ENCODE peak calls at places on chromosome 16, in eight cellular contexts. C, G, A, D, I, N, V and T are unnamed samples.
A peak's percentile ranks its signal among the peaks of the same experiment; 100 is the strongest.

GRCh38 chr16:14486520-14487303 is 143.3 kb downstream of the PARN start:
- DNase-seq in C (peak; percentile 98), G (no peak), A (peak; percentile 46), D (peak; percentile 85), I (peak; percentile 82), N (peak; percentile 91), V (peak; percentile 85), T (no peak)

GRCh38 chr16:69590590-69590989 is 24.8 kb downstream of the NFAT5 start:
- DNase-seq in C (no peak), G (no peak), A (no peak), D (no peak), I (no peak), N (no peak), V (no peak), T (no peak)

GRCh38 chr16:48564544-48565444 is 45.2 kb downstream of the N4BP1 start:
- DNase-seq in C (no peak), G (no peak), A (no peak), D (no peak), I (no peak), N (no peak), V (no peak), T (no peak)

GRCh38 chr16:20866161-20866772 is 33.9 kb downstream of the DCUN1D3 start:
- DNase-seq in C (peak; percentile 55), G (no peak), A (no peak), D (no peak), I (peak; percentile 17), N (peak; percentile 90), V (no peak), T (no peak)

GRCh38 chr16:7364054-7364407 is 31.4 kb downstream of the RBFOX1 start:
- DNase-seq in C (no peak), G (no peak), A (no peak), D (no peak), I (no peak), N (no peak), V (no peak), T (no peak)

GRCh38 chr16:627458-628239 is 3.1 kb upstream of the WFIKKN1 start:
- DNase-seq in C (no peak), G (no peak), A (no peak), D (no peak), I (no peak), N (no peak), V (peak; percentile 89), T (peak; percentile 74)

GRCh38 chr16:64346080-64346479 is 775.8 kb downstream of the CDH11 start:
- DNase-seq in C (no peak), G (no peak), A (no peak), D (no peak), I (no peak), N (no peak), V (no peak), T (peak; percentile 61)

GRCh38 chr16:83561876-83562275 is 245.9 kb upstream of the HSBP1 start:
- DNase-seq in C (peak; percentile 13), G (no peak), A (peak; percentile 57), D (no peak), I (no peak), N (peak; percentile 6), V (no peak), T (no peak)

GRCh38 chr16:5678371-5678770 is 580.8 kb upstream of the EEF2KMT start:
- DNase-seq in C (no peak), G (no peak), A (peak; percentile 72), D (no peak), I (no peak), N (no peak), V (no peak), T (no peak)

GRCh38 chr16:76676356-76676755 is 399.2 kb downstream of the CNTNAP4 start:
- DNase-seq in C (no peak), G (no peak), A (peak; percentile 48), D (no peak), I (no peak), N (no peak), V (no peak), T (no peak)

GRCh38 chr16:72637306-72637705 is 410.6 kb downstream of the ZFHX3 start:
- DNase-seq in C (no peak), G (no peak), A (no peak), D (no peak), I (no peak), N (peak; percentile 60), V (no peak), T (no peak)

GRCh38 chr16:82081271-82081670 is 46.2 kb downstream of the HSD17B2 start:
- DNase-seq in C (no peak), G (no peak), A (no peak), D (no peak), I (peak; percentile 45), N (no peak), V (no peak), T (no peak)

GRCh38 chr16:21666772-21667171 is 3.0 kb downstream of the OTOA start:
- DNase-seq in C (peak; percentile 75), G (no peak), A (peak; percentile 19), D (no peak), I (no peak), N (no peak), V (no peak), T (no peak)

GRCh38 chr16:84885024-84885910 is 65.5 kb downstream of the CRISPLD2 start:
- DNase-seq in C (peak; percentile 41), G (no peak), A (peak; percentile 58), D (peak; percentile 33), I (no peak), N (peak; percentile 62), V (no peak), T (no peak)

GRCh38 chr16:86375370-86375769 is 135.0 kb upstream of the FOXF1 start:
- DNase-seq in C (no peak), G (no peak), A (no peak), D (no peak), I (no peak), N (no peak), V (no peak), T (no peak)

GRCh38 chr16:80931985-80932720 is 74.5 kb downstream of the CMC2 start:
- DNase-seq in C (peak; percentile 23), G (no peak), A (peak; percentile 74), D (peak; percentile 74), I (peak; percentile 41), N (peak; percentile 59), V (no peak), T (no peak)

GRCh38 chr16:30417447-30418349 is 10.3 kb downstream of the ZNF771 start:
- DNase-seq in C (no peak), G (peak; percentile 81), A (peak; percentile 97), D (peak; percentile 78), I (peak; percentile 90), N (peak; percentile 96), V (peak; percentile 80), T (peak; percentile 98)

GRCh38 chr16:3015865-3016521 is 2.0 kb downstream of the CLDN6 start:
- DNase-seq in C (no peak), G (no peak), A (no peak), D (no peak), I (no peak), N (no peak), V (no peak), T (no peak)
- H3K4me3 ChIP-seq in C (no peak overlapping the region), G (no peak overlapping the region), A (peak overlapping the region; percentile 34), D (no peak overlapping the region), I (no peak overlapping the region), N (no peak overlapping the region), V (no peak overlapping the region), T (no peak overlapping the region)

GRCh38 chr16:75257886-75258806 is 6.7 kb upstream of the BCAR1 start:
- DNase-seq in C (no peak), G (no peak), A (no peak), D (no peak), I (no peak), N (no peak), V (no peak), T (no peak)
- H3K4me1 ChIP-seq in C (peaks cover 91% of the 10 kb centered on the region), G (peaks cover 62% of the 10 kb centered on the region), A (peaks cover 73% of the 10 kb centered on the region), D (peaks cover 25% of the 10 kb centered on the region), I (peaks cover 71% of the 10 kb centered on the region), N (peaks cover 80% of the 10 kb centered on the region), V (peaks cover 80% of the 10 kb centered on the region), T (peaks cover 90% of the 10 kb centered on the region)

GRCh38 chr16:51051671-51052070 is 99.4 kb downstream of the SALL1 start:
- DNase-seq in C (no peak), G (no peak), A (no peak), D (no peak), I (no peak), N (no peak), V (no peak), T (no peak)

GRCh38 chr16:51050379-51050710 is 100.7 kb downstream of the SALL1 start:
- DNase-seq in C (peak; percentile 35), G (no peak), A (no peak), D (no peak), I (no peak), N (no peak), V (no peak), T (no peak)

GRCh38 chr16:51048544-51048943 is 102.5 kb downstream of the SALL1 start:
- DNase-seq in C (no peak), G (no peak), A (no peak), D (no peak), I (no peak), N (no peak), V (no peak), T (no peak)

GRCh38 chr16:51049678-51050378 is 101.2 kb downstream of the SALL1 start:
- DNase-seq in C (no peak), G (no peak), A (peak; percentile 25), D (no peak), I (no peak), N (no peak), V (no peak), T (no peak)

DNA sequence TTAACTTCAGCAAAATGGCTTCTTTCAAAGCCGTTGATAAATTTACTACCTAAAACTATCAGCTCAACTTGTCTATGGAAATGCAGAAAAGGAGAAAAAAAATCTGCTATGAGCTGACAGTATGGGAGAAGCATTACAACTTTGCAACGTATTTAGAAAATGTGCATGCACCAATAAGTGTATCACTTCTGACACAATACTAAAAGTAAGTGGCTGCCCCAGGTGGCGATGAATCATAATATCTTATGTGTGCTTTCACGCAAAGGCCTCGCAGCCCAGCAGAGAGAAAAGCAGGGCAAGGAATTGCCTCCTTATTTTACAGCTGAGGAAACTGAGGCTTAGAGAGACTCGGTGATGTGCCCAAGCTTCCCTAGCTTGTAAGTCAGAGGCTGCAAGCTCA is 101.8 kb downstream of the SALL1 start:
- DNase-seq in C (no peak), G (no peak), A (no peak), D (no peak), I (no peak), N (no peak), V (no peak), T (no peak)
- TF ChIP-seq POLR2AphosphoS5 in C (no peak), G (no peak), A (no peak), D (no peak), I (no peak), N (no peak), V (no peak), T (no peak)

GRCh38 chr16:68188170-68188569 is 47.8 kb downstream of the ESRP2 start:
- DNase-seq in C (no peak), G (no peak), A (no peak), D (no peak), I (no peak), N (no peak), V (no peak), T (no peak)

GRCh38 chr16:68186877-68187276 is 49.0 kb downstream of the ESRP2 start:
- DNase-seq in C (no peak), G (no peak), A (no peak), D (no peak), I (no peak), N (no peak), V (no peak), T (no peak)

GRCh38 chr16:68190745-68191510 is 45.0 kb downstream of the ESRP2 start:
- DNase-seq in C (peak; percentile 32), G (no peak), A (no peak), D (no peak), I (no peak), N (no peak), V (no peak), T (no peak)

GRCh38 chr16:68190099-68190498 is 45.8 kb downstream of the ESRP2 start:
- DNase-seq in C (no peak), G (no peak), A (no peak), D (no peak), I (no peak), N (no peak), V (no peak), T (no peak)

GRCh38 chr16:68187505-68187904 is 48.4 kb downstream of the ESRP2 start:
- DNase-seq in C (no peak), G (no peak), A (no peak), D (no peak), I (no peak), N (no peak), V (no peak), T (no peak)
- H3K4me3 ChIP-seq in C (no peak overlapping the region), G (no peak overlapping the region), A (no peak overlapping the region), D (no peak overlapping the region), I (no peak overlapping the region), N (no peak overlapping the region), V (no peak overlapping the region), T (no peak overlapping the region)